ENCODE peak calls at places on chromosomes 7 and 10, in five cellular contexts. B is neuronal stem cell, R is H9, N is mesenchymal stem cell, T is trophoblast cell. P is an unnamed sample.

GRCh38 chr10:31320179-31320597 is 1.2 kb downstream of the ZEB1 start:
- DNase-seq in B (peak), R (peak), N (no peak), T (no peak), P (no peak)

GRCh38 chr7:90621892-90622182 is 25.7 kb downstream of the CDK14 start:
- DNase-seq in B (no peak), R (peak), N (peak), T (no peak), P (peak)

GRCh38 chr7:39754326-39755120 is 131.2 kb downstream of the RALA start:
- DNase-seq in B (no peak), R (peak), N (peak), T (no peak), P (no peak)

GRCh38 chr7:27901028-27901760 is 161.2 kb downstream of the TAX1BP1 start:
- DNase-seq in B (no peak), R (no peak), N (peak), T (no peak), P (no peak)

GRCh38 chr7:26376208-26376917 is 84.7 kb downstream of the SNX10 start:
- DNase-seq in B (peak), R (peak), N (no peak), T (peak), P (peak)

GRCh38 chr7:152871005-152871677 is 111.6 kb downstream of the ACTR3B start:
- DNase-seq in B (no peak), R (peak), N (no peak), T (no peak), P (no peak)

GRCh38 chr7:115449689-115450088 is 527.8 kb downstream of the MDFIC start:
- DNase-seq in B (no peak), R (no peak), N (no peak), T (no peak), P (no peak)

GRCh38 chr7:76069238-76069638 is 21.3 kb downstream of the MDH2 start:
- DNase-seq in B (no peak), R (peak), N (peak), T (peak), P (peak)

GRCh38 chr10:82041018-82041417 is 166.0 kb downstream of the NRG3 start:
- DNase-seq in B (no peak), R (no peak), N (no peak), T (no peak), P (no peak)

GRCh38 chr7:47496666-47497065 is 85.2 kb downstream of the TNS3 start:
- DNase-seq in B (no peak), R (no peak), N (no peak), T (no peak), P (no peak)

DNA sequence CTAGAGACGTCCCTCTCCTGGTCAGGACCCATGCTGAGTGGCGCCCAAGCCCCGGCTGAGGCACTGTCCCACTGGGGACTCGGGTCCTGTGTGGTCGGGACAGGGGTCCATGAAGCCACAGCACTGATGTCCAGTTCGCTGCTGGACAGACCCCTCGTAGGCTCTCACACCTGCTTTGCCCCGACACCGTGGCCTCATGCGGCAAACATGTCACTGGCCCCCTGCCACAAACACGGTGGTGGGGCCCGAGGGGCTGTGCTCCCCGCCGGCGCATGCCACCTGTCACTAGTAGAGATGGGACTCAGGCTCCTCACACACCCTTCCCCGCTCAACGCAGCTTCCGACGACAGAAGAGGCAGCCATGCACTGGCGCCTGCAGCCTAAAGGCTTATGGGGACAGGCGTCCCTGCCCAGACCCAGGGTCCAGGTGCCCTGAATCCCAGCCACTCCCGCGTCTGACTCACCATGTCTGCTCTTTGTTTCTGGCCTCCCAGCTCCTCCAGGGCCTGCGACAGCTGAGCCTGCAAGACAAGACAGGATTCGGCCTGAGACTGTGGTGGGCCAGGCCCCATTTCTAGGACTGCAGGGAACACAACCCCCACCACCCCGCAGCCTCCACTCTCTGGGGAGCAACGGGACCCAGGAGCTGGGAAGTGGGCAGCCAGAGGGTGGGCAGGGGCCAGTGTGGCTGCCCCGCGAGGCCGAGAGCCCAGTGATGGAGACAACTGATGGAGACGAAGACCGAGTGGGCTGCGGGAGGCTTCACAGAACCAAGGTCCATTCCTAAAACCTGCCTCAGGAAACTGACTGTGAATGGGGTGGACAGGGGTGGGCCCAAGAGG is 230.9 kb downstream of the MAD1L1 start:
- DNase-seq in B (peak), R (no peak), N (no peak), T (no peak), P (no peak)
- H2BK12ac ChIP-seq in B (peak), R (no peak), N (no peak), T (peak), P (no peak)

GRCh38 chr10:78357027-78357672 is 323.5 kb downstream of the RPS24 start:
- DNase-seq in B (peak), R (peak), N (no peak), T (no peak), P (peak)
- H2BK12ac ChIP-seq in B (no peak), R (no peak), N (no peak), T (peak), P (peak)

DNA sequence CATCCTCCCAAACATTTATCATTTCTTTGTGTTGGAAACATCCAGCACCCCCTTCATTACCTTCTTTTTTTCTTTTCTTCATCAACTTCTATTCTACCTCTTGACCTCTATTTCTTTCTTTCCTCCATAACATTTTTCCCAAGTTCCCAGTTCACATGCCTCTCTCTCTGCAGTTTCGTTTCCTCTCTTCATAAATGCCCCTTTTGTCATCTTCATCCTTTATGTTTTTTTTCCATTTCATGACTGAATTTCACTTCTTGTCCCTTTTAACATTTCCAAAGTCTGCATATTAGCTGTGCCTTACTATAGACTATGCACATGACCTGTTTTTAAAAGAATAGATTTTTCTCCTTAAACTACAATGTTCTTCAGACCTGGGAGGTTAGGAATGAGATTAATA is 23.7 kb downstream of the CPN1 start:
- DNase-seq in B (no peak), R (no peak), N (no peak), T (no peak), P (no peak)
- H2BK12ac ChIP-seq in B (no peak), R (no peak), N (no peak), T (no peak), P (no peak)

GRCh38 chr10:125060851-125061556 is 99.4 kb downstream of the CTBP2 start:
- DNase-seq in B (peak), R (peak), N (peak), T (peak), P (peak)
- H2BK12ac ChIP-seq in B (no peak), R (no peak), N (peak), T (peak), P (no peak)

GRCh38 chr7:37771342-37771741 is 77.1 kb upstream of the NME8 start:
- DNase-seq in B (no peak), R (no peak), N (no peak), T (no peak), P (no peak)
- H2BK12ac ChIP-seq in B (no peak), R (no peak), N (no peak), T (no peak), P (no peak)

GRCh38 chr7:37416739-37417474 is 31.8 kb downstream of the ELMO1 start:
- DNase-seq in B (no peak), R (no peak), N (no peak), T (no peak), P (no peak)
- H2BK12ac ChIP-seq in B (no peak), R (no peak), N (no peak), T (no peak), P (no peak)

P was measured in H1.